ENCODE peak calls at places on chromosomes 13 and 19, in ten cellular contexts. D is stomach, G is A549, F is tibial nerve, Q is IMR-90, B is kidney, E is hepatocyte, J is cardiac muscle cell, W is LNCaP clone FGC, Z is body of pancreas. V is an unnamed sample.

GRCh38 chr13:112998506-112999280 is 29.7 kb downstream of the MCF2L start:
- DNase-seq in D (no peak), B (no peak), F (no peak), Q (no peak), Z (no peak), E (no peak), G (no peak), J (no peak), W (no peak), V (no peak)

GRCh38 chr13:100544866-100545683 is 43.5 kb downstream of the GGACT start:
- DNase-seq in F (no peak), J (no peak), Z (peak; percentile 93), E (no peak), G (no peak), D (peak; percentile 59), Q (no peak), W (peak; percentile 84), B (peak; percentile 91), V (no peak)

GRCh38 chr13:25905411-25906010 is 146.3 kb downstream of the SHISA2 start:
- DNase-seq in Z (no peak), Q (no peak), E (peak; percentile 15), B (no peak), W (no peak), G (no peak), J (no peak), D (no peak), F (no peak), V (no peak)

GRCh38 chr19:13022859-13023636 is 27.8 kb downstream of the NFIX start:
- DNase-seq in D (peak; percentile 68), Z (peak; percentile 77), E (peak; percentile 78), W (peak; percentile 92), Q (peak; percentile 95), B (peak; percentile 93), J (no peak), G (peak; percentile 25), F (peak; percentile 73), V (peak; percentile 42)

GRCh38 chr19:45440873-45441654 is 17.3 kb upstream of the ERCC1 start:
- DNase-seq in G (no peak), Z (no peak), D (no peak), B (no peak), Q (peak; percentile 57), F (no peak), J (peak; percentile 58), E (peak; percentile 43), W (no peak), V (no peak)

GRCh38 chr13:97141564-97142005 is 80.5 kb upstream of the MBNL2 start:
- DNase-seq in F (no peak), E (peak; percentile 90), W (peak; percentile 32), J (peak; percentile 20), D (peak; percentile 56), G (peak; percentile 83), Q (peak; percentile 94), B (no peak), Z (peak; percentile 72), V (peak; percentile 37)

GRCh38 chr13:60463787-60464186 is 66.8 kb downstream of the TDRD3 start:
- DNase-seq in D (no peak), Z (no peak), E (no peak), F (no peak), Q (no peak), W (no peak), J (no peak), B (no peak), G (no peak), V (no peak)

GRCh38 chr19:14174883-14175282 is 31.1 kb downstream of the ADGRL1 start:
- DNase-seq in W (no peak), Q (no peak), G (no peak), F (no peak), J (no peak), Z (no peak), D (no peak), E (no peak), B (no peak), V (no peak)

GRCh38 chr13:27956576-27957300 is 12.4 kb downstream of the CDX2 start:
- DNase-seq in W (peak; percentile 63), E (peak; percentile 24), Q (no peak), B (no peak), F (no peak), D (no peak), Z (no peak), J (no peak), G (no peak), V (no peak)

GRCh38 chr13:27954406-27954851 is 14.7 kb downstream of the CDX2 start:
- DNase-seq in W (no peak), J (no peak), E (peak; percentile 76), B (no peak), F (no peak), Q (no peak), G (peak; percentile 21), Z (peak; percentile 61), D (peak; percentile 49), V (peak; percentile 28)

GRCh38 chr13:27952931-27953670 is 16.0 kb downstream of the CDX2 start:
- DNase-seq in Q (no peak), G (no peak), D (peak; percentile 85), J (no peak), B (no peak), E (peak; percentile 81), Z (peak; percentile 81), W (no peak), F (no peak), V (no peak)

GRCh38 chr13:27955192-27955591 is 13.9 kb downstream of the CDX2 start:
- DNase-seq in Q (no peak), G (no peak), J (no peak), B (no peak), D (no peak), W (no peak), Z (no peak), F (no peak), E (no peak), V (no peak)

DNA sequence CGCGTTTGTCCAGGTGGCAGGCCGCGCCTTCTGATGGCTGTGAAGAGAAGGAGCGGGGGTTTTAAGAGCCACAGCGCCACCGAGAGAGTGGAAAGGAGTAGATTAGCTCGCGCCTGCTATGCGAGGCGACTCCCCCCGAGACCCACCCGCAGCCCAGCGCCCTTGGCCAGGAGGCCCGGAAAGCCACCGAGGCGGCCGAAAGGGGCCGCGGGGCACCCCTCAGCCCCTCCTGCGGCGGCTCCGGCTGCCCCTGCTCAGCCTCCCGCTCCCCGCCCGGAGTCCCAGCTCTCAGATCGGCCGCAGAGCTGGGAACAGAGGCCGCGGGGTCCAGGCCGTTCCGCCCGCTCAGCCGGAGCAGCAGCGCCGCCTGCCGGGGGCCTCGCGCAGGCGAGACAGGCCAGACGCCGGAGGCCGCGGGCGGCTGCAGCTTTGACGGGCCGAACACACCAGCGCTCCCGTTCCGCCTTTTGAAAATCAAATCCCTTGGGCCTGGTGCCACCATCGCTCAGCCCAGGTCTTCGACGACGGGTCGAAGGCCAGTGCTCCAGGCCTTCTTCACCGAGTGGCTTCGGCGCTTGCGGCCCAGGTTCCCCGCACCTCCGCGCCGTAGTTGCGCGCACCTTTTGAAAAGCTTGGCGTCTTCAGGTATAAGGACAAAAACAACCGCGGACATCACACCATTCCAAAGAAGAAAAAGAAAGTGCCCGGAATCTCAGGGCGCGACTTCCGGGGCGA is 15.3 kb downstream of the CDX2 start:
- DNase-seq in Z (peak; percentile 89), J (peak; percentile 91), W (peak; percentile 14), D (peak; percentile 88), F (peak; percentile 43), Q (peak; percentile 55), E (peak; percentile 93), B (peak; percentile 91), G (peak; percentile 57), V (peak; percentile 81)
- TF ChIP-seq CTCF in Z (peak; percentile 95), J (peak; percentile 90), W (peak; percentile 80), D (peak; percentile 84), F (peak; percentile 82), Q (peak; percentile 81), E (peak; percentile 84), B (peak; percentile 82), G (peak; percentile 76), V (peak; percentile 95)

DNA sequence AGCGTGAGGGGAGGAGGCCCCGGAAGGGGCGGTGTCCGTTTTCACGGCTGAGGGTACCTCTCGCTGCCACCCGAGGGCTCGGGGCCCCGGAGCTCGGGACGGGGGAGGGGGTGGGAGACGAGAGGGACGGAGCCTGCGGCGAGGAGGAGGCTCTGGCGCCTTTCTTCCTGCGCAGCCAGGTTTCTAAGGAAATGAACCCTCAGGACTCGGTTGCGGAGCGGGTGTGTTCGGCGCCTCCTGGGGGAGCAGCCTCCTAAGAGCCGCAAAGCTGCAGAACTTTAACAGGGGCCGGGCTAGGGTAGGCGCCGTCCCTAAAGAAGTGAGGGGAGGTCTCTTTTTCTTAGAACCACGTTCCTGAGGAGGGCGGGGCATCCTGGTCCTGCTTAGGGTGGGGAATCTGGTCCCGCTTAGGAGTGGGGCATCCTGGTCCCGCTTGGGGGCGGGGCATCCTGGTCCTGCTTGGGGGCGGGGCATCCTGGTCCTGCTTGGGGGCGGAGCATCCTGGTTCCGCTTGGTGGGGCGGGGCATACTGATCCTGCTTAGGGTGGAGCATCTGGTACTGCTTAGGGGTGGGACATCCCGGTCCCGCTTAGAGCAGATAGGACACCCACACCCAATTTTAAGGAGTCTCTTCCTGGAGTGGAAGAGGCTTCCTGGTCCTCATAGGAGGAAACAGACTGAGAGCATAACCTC is 6.2 kb downstream of the SYT5 start:
- DNase-seq in J (peak; percentile 50), Q (peak; percentile 43), F (no peak), G (peak; percentile 95), D (peak; percentile 43), Z (peak; percentile 50), B (no peak), W (no peak), E (peak; percentile 56), V (no peak)
- H3K4me3 ChIP-seq in J (peak overlapping the region; percentile 30), Q (peak overlapping the region; percentile 14), F (no peak overlapping the region), G (peak overlapping the region; percentile 54), D (peak overlapping the region; percentile 49), Z (no peak overlapping the region), B (no peak overlapping the region), W (no peak overlapping the region), E (peak overlapping the region; percentile 49), V (peak overlapping the region; percentile 17)

DNA sequence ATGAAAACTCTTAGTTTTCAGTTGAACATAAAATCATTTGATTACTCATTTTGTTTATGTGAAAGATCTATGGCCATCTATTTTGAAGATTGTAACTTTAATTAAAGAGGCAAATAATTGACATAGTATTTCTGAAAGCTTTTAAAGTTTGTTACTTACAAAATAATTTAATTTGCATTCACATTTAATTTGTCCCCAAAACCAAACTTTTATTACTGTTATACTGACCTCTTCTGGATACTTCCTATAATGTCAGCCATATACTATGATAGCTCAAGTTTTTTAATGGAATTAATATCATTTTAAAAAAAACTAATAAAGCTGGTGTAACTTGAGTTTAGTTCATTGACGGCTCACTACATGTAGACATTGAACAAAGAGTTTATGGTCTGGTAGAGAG is 4.9 kb upstream of the SGCG start:
- DNase-seq in F (no peak), W (no peak), G (no peak), B (no peak), Z (no peak), D (no peak), J (no peak), E (no peak), Q (peak; percentile 11), V (no peak)
- TF ChIP-seq CTCF in F (no peak), W (peak; percentile 27), G (peak; percentile 24), B (no peak), Z (no peak), D (no peak), J (peak; percentile 43), E (peak; percentile 53), Q (peak; percentile 46), V (peak; percentile 19)

DNA sequence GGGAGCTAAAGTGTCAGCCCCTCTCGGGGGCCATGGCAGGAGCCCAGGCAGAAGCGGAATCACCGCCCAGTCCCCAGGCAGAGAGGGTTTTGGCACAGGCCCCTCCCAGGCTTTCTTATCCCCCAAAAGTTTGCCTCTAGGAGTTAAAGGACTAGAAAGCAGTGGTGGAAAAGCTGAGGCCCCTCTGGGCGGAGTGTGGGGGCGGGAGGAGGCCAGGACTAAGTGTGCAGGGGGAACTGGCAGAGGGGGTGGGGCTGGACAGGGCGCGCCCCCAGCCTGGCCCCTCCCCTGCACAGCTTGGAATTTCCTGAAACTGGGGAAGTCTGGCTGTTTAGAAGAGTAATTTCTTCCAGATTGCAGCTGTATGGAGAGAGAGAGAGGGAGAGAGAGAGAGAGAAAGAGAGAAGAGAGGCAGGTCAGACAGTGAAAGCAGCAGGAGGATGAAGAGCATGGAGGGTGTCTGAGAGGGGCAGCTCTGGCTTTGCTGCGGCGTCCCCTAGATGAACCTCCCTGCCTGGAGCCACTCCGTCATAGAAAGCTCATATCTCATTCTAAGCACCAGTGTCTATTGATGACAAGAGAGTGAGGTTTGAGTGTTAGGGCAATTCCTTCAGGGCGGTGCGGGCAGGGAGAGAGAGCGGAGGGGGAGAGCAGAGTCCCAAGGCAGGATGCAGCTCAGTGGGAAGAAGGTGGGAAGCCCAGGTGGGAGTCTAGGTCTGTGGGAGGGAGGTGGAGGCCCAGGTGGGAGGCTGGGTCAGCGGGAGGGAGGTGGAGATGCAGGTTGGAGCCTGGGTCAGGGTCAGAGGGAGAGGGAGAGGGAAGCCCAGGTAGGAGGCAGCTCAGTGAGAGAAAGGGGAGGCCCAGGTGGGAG is at the start of gene CDC42EP5:
- DNase-seq in F (peak; percentile 62), E (peak; percentile 93), Z (peak; percentile 54), J (peak; percentile 59), G (no peak), Q (peak; percentile 85), D (peak; percentile 50), B (peak; percentile 94), W (no peak), V (no peak)
- H3K4me3 ChIP-seq in F (peak within 1 kb of the TSS; percentile 34), E (peak within 1 kb of the TSS; percentile 80), Z (no peak within 1 kb of the TSS), J (peak within 1 kb of the TSS; percentile 4), G (no peak within 1 kb of the TSS), Q (peak within 1 kb of the TSS; percentile 69), D (peak within 1 kb of the TSS; percentile 44), B (no peak within 1 kb of the TSS), W (no peak within 1 kb of the TSS), V (no peak within 1 kb of the TSS)